ENCODE peak calls at places on chromosomes 2 and 18, in six cellular contexts. M is HCT116, J is H1, F is GM12878, P is HepG2, L is K562. C is an unnamed sample. For H3K4me1, the result is how much of the 10 kb centered on the place peaks cover.

GRCh38 chr18:1048048-1048447 is 143.4 kb downstream of the ADCYAP1 start:
- DNase-seq in M (no peak), J (no peak), F (no peak), P (no peak), L (no peak), C (no peak)

GRCh38 chr2:219399716-219400478 is 12.2 kb upstream of the DNPEP start:
- DNase-seq in M (no peak), J (no peak), F (no peak), P (no peak), L (no peak), C (no peak)

GRCh38 chr2:177165731-177166711 is 46.6 kb upstream of the HNRNPA3 start:
- DNase-seq in M (no peak), J (no peak), F (peak), P (peak), L (no peak), C (no peak)

GRCh38 chr2:103823847-103824246 is 1030.1 kb upstream of the POU3F3 start:
- DNase-seq in M (no peak), J (no peak), F (no peak), P (no peak), L (no peak), C (no peak)

GRCh38 chr2:55014962-55015939 is 35.0 kb downstream of the RTN4 start:
- DNase-seq in M (peak), J (no peak), F (no peak), P (peak), L (no peak), C (no peak)

GRCh38 chr2:159516241-159516758 is 100.0 kb downstream of the BAZ2B start:
- DNase-seq in M (peak), J (no peak), F (peak), P (peak), L (no peak), C (no peak)

GRCh38 chr18:8705280-8705940 is at the start of gene MTCL1:
- DNase-seq in M (no peak), J (no peak), F (no peak), P (no peak), L (peak), C (no peak)

GRCh38 chr2:86028763-86029381 is 76.8 kb downstream of the POLR1A start:
- DNase-seq in M (no peak), J (no peak), F (no peak), P (no peak), L (no peak), C (no peak)

GRCh38 chr2:69578201-69578555 is 65.4 kb downstream of the AAK1 start:
- DNase-seq in M (no peak), J (no peak), F (no peak), P (no peak), L (no peak), C (no peak)

GRCh38 chr2:12076810-12077209 is 330.4 kb downstream of the LPIN1 start:
- DNase-seq in M (no peak), J (no peak), F (no peak), P (no peak), L (no peak), C (no peak)

GRCh38 chr2:125581561-125581960 is 1074.4 kb upstream of the GYPC start:
- DNase-seq in M (no peak), J (no peak), F (no peak), P (no peak), L (no peak), C (no peak)

GRCh38 chr2:40230717-40231300 is 221.1 kb downstream of the SLC8A1 start:
- DNase-seq in M (no peak), J (no peak), F (no peak), P (no peak), L (no peak), C (no peak)

GRCh38 chr18:43525149-43525548 is 247.9 kb upstream of the SYT4 start:
- DNase-seq in M (no peak), J (no peak), F (no peak), P (no peak), L (no peak), C (no peak)

GRCh38 chr2:6934758-6935638 is 17.8 kb downstream of the RNF144A start:
- DNase-seq in M (no peak), J (no peak), F (no peak), P (no peak), L (no peak), C (no peak)

GRCh38 chr2:109238580-109238979 is 109.6 kb downstream of the SH3RF3 start:
- DNase-seq in M (no peak), J (no peak), F (peak), P (no peak), L (no peak), C (no peak)

GRCh38 chr2:237465515-237466227 is 21.4 kb upstream of the MLPH start:
- DNase-seq in M (peak), J (no peak), F (no peak), P (no peak), L (no peak), C (no peak)

GRCh38 chr2:17083902-17084301 is 418.3 kb upstream of the CYRIA start:
- DNase-seq in M (no peak), J (no peak), F (no peak), P (no peak), L (no peak), C (no peak)

GRCh38 chr2:20930928-20931327 is 108.0 kb upstream of the LDAH start:
- DNase-seq in M (no peak), J (no peak), F (no peak), P (peak), L (no peak), C (no peak)

GRCh38 chr2:73023497-73023896 is 48.0 kb downstream of the SFXN5 start:
- DNase-seq in M (no peak), J (no peak), F (no peak), P (no peak), L (no peak), C (no peak)

GRCh38 chr2:218290316-218291261 is 1.7 kb downstream of the TMBIM1 start:
- DNase-seq in M (no peak), J (no peak), F (peak), P (no peak), L (no peak), C (no peak)

GRCh38 chr2:130829020-130829419 is 7.7 kb upstream of the ARHGEF4 start:
- DNase-seq in M (peak), J (no peak), F (no peak), P (no peak), L (no peak), C (no peak)

GRCh38 chr18:79617521-79618500 is 61.8 kb upstream of the CTDP1 start:
- DNase-seq in M (no peak), J (no peak), F (no peak), P (no peak), L (no peak), C (no peak)

GRCh38 chr2:36461039-36461681 is 105.6 kb downstream of the CRIM1 start:
- DNase-seq in M (peak), J (no peak), F (peak), P (peak), L (no peak), C (peak)

GRCh38 chr2:97931118-97931850 is 64.5 kb downstream of the TMEM131 start:
- DNase-seq in M (no peak), J (no peak), F (no peak), P (no peak), L (no peak), C (no peak)

GRCh38 chr2:152189622-152190495 is 14.3 kb upstream of the STAM2 start:
- DNase-seq in M (peak), J (no peak), F (no peak), P (peak), L (peak), C (no peak)

GRCh38 chr18:53567935-53568574 is 656.4 kb downstream of the MBD2 start:
- DNase-seq in M (no peak), J (no peak), F (no peak), P (peak), L (no peak), C (peak)

GRCh38 chr2:217301142-217301541 is 441.3 kb upstream of the TNP1 start:
- DNase-seq in M (no peak), J (no peak), F (no peak), P (no peak), L (no peak), C (no peak)

GRCh38 chr2:121362226-121362625 is 77.2 kb upstream of the TFCP2L1 start:
- DNase-seq in M (no peak), J (no peak), F (no peak), P (no peak), L (no peak), C (no peak)

GRCh38 chr2:121360566-121361300 is 75.7 kb upstream of the TFCP2L1 start:
- DNase-seq in M (no peak), J (no peak), F (no peak), P (no peak), L (no peak), C (no peak)

GRCh38 chr2:121359170-121359569 is 74.2 kb upstream of the TFCP2L1 start:
- DNase-seq in M (no peak), J (no peak), F (no peak), P (no peak), L (no peak), C (no peak)

GRCh38 chr2:121358291-121358690 is 73.3 kb upstream of the TFCP2L1 start:
- DNase-seq in M (no peak), J (no peak), F (no peak), P (no peak), L (no peak), C (no peak)

GRCh38 chr2:121359937-121360565 is 75.0 kb upstream of the TFCP2L1 start:
- DNase-seq in M (no peak), J (no peak), F (no peak), P (no peak), L (no peak), C (no peak)
- H3K4me1 ChIP-seq in M (under half), J (under half), F (under half), P (under half), L (under half), C (under half)

GRCh38 chr2:170493698-170494097 is 221.4 kb upstream of the SP5 start:
- DNase-seq in M (no peak), J (no peak), F (no peak), P (no peak), L (no peak), C (no peak)

GRCh38 chr2:170488807-170489206 is 226.3 kb upstream of the SP5 start:
- DNase-seq in M (no peak), J (no peak), F (no peak), P (no peak), L (no peak), C (no peak)

GRCh38 chr2:170486730-170487129 is 228.4 kb upstream of the SP5 start:
- DNase-seq in M (no peak), J (no peak), F (no peak), P (no peak), L (no peak), C (no peak)

GRCh38 chr2:170495896-170496295 is 219.2 kb upstream of the SP5 start:
- DNase-seq in M (no peak), J (no peak), F (no peak), P (no peak), L (no peak), C (no peak)

DNA sequence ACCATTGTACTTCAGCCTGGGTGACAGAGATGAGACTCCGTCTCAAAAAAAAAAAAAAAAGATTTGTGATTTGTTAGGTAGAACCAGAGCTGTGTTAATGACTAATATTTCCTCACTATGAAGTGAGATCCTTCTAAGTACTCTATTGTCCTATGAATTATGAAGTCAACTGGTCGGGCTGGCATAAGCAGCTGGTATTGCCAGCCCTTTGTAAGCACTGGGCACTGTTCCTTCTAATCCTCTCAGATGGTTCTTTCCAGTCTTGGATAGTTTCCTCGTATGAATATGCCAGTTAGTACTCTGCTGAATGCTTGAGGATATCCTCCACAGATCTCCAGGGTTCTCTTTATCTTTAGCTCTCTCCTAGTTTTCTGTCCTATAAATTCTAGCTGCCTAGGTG is 223.1 kb upstream of the SP5 start:
- DNase-seq in M (no peak), J (no peak), F (no peak), P (no peak), L (no peak), C (no peak)
- TF ChIP-seq ZNF274 in M (no peak), J (no peak), F (no peak), P (no peak), L (no peak), C (no peak)

DNA sequence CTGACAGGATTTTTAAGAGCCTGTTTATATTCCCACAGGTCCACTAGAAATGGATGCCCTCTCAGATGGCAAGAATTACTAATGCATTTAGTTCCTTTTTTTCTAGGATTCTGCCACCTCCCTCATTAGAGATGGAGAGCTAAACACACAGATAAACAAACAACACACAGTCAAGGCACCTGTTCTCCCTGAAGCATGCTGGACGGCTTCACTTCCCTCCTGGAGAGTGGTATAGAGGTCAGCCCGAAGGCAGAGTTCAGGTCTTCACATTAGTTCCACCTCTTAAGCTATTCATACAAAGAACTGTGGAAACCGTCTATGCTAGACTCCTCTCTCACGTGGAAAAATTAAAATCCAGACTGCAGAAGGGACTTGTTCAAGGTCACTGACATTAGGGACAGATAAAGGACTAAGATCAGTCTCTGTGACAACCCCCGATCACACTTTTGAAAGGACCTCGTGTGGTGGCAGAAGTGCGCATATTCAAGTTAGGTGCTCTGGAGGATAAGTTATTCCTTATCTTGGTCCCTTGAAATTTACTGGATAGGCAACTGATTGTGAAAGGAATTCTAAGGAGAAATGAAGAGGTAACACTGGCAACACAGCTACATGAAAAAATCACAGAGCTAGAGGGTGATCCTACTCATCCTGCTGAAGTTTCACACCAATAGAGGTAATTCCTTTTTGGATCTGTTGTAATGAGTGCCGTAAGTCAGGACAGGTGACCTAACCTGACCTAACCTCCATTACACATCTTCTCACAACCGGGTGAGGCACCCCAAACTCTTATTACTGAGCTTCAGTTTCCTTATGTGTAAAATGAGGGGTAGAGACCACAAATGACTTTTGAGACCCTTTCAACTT is 75.1 kb downstream of the SPRED2 start:
- DNase-seq in M (no peak), J (no peak), F (no peak), P (no peak), L (no peak), C (no peak)
- H3K9ac ChIP-seq in M (no peak), J (no peak), F (peak), P (no peak), L (no peak), C (no peak)

DNA sequence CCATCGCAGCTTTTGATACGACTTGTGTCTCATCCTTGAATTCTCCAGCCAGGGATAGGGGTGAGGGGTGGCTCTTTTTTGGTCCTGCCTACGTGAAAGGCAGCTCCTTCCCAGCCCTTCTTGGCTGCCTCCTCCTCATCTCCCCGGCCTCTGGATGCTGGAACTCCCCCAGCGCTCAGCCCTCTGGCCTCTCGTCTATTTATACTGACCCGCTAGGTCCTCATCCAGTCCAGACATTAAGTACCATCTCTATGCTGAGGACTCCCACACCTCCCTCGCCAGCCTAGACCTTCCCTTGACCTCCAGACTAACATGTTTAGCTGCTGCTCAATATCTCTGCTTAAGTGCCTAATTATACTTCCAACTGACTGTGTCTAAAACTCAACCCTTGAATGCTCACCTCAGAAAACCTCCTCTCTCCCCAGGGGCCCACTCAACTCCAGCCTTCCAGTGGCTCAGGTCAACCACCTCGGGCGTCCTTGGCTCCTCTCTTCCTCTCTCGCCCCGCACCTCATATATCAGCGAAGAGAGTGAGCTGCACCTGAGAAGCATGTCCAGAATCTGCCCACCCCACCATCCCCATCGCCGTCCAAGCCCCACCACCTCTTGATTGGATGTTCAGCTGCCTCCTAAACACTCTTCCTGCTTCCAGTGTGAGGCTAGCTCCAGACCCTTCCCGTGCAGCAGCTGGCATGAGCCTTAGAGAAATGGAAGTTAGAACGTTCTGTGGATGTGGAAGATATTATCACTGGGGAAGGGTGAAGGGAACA is 34.8 kb downstream of the TOGARAM2 start:
- DNase-seq in M (no peak), J (no peak), F (no peak), P (no peak), L (no peak), C (no peak)
- H3K4me1 ChIP-seq in M (under half), J (under half), F (under half), P (under half), L (under half), C (under half)

GRCh38 chr18:11654736-11655604 is 34.1 kb upstream of the GNAL start:
- DNase-seq in M (peak), J (peak), F (no peak), P (no peak), L (peak), C (no peak)
- TF ChIP-seq ZNF274 in M (no peak), J (no peak), F (no peak), P (no peak), L (no peak), C (no peak)

GRCh38 chr2:102418421-102418961 is 4.5 kb upstream of the IL18RAP start:
- DNase-seq in M (no peak), J (no peak), F (no peak), P (no peak), L (no peak), C (no peak)

GRCh38 chr2:102421890-102422759 is 835 bp upstream of the IL18RAP start:
- DNase-seq in M (no peak), J (no peak), F (no peak), P (no peak), L (peak), C (no peak)

GRCh38 chr2:102420290-102420689 is 2.7 kb upstream of the IL18RAP start:
- DNase-seq in M (no peak), J (no peak), F (no peak), P (no peak), L (no peak), C (no peak)

GRCh38 chr2:102422910-102423309 is at the start of gene IL18RAP:
- DNase-seq in M (no peak), J (no peak), F (no peak), P (no peak), L (no peak), C (no peak)

DNA sequence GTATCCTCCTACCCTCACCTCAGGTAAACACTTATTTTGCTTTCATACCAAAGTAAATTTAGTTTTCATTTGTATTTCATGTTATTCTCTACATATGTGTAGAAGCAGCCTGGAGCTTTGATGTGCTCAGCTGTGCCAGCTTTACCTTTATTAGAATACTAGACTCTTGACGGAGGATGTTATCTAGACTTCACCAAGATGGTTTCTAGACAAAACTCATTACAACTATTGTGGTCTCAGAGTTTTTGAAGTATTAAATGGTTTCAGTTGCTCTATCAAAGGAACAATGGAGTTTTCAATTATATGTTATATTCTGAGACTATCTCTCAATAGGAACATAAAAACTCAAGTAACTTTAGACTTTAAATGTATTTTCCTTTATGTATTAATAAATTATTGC is 5.0 kb upstream of the IL18RAP start:
- DNase-seq in M (no peak), J (no peak), F (no peak), P (no peak), L (no peak), C (no peak)
- H3K9ac ChIP-seq in M (no peak), J (no peak), F (no peak), P (no peak), L (peak), C (no peak)

GRCh38 chr2:107112561-107112960 is 226.6 kb upstream of the ST6GAL2 start:
- DNase-seq in M (no peak), J (no peak), F (no peak), P (no peak), L (no peak), C (no peak)

GRCh38 chr2:107111623-107112022 is 225.7 kb upstream of the ST6GAL2 start:
- DNase-seq in M (no peak), J (no peak), F (no peak), P (no peak), L (no peak), C (no peak)

GRCh38 chr2:107108556-107108955 is 222.6 kb upstream of the ST6GAL2 start:
- DNase-seq in M (no peak), J (no peak), F (no peak), P (no peak), L (no peak), C (no peak)

GRCh38 chr2:107107351-107107750 is 221.4 kb upstream of the ST6GAL2 start:
- DNase-seq in M (no peak), J (no peak), F (no peak), P (no peak), L (no peak), C (no peak)
- H3K4me1 ChIP-seq in M (under half), J (under half), F (under half), P (under half), L (under half), C (under half)

DNA sequence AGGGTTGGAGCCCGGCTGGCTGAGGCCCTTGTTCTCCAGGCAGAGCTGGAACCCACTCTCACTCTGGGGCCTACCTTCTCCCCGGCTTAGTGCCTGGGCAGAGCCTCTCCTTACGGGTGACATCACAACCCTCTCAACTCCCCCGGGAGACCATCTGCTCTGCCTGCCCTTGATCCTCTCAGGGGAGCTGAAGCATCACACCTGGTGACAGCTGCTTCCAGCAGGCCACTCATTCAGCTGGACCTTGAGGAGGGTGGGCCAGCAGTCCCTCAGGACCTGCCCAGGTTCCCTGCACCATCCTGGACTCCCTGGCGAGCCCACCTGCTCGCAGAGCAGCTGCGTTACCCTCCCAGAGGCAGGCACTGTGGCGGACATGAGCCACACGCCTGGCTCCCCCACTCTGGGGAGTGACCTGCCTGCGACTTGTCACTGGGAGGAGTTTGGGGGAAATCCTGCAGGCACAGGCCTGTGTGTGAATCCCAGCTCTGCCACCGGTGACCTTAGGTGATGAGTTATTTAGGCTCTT is 13.1 kb downstream of the HS6ST1 start:
- DNase-seq in M (no peak), J (no peak), F (no peak), P (no peak), L (peak), C (no peak)
- TF ChIP-seq ZNF274 in M (no peak), J (no peak), F (no peak), P (no peak), L (no peak), C (no peak)

C was measured in NT2/D1.